ENCODE peak calls at places on chromosomes 1 and 21, in four cellular contexts. S is ACHN, R is occipital lobe, N is mesothelial cell of epicardium. A is an unnamed sample.
A peak's percentile ranks its signal among the peaks of the same experiment; 100 is the strongest.

GRCh38 chr1:29753771-29754607 is 517.7 kb downstream of the PTPRU start:
- DNase-seq in S (no peak), R (no peak), N (no peak), A (no peak)

GRCh38 chr1:47953661-47954060 is 43.5 kb downstream of the TRABD2B start:
- DNase-seq in S (no peak), R (no peak), N (no peak), A (no peak)

GRCh38 chr1:85174492-85174891 is 26.3 kb downstream of the SYDE2 start:
- DNase-seq in S (no peak), R (no peak), N (no peak), A (no peak)

GRCh38 chr1:169345500-169345899 is 22.1 kb downstream of the NME7 start:
- DNase-seq in S (no peak), R (no peak), N (no peak), A (no peak)

GRCh38 chr1:93080424-93080823 is 1.3 kb downstream of the MTF2 start:
- DNase-seq in S (peak; percentile 79), R (no peak), N (no peak), A (no peak)

GRCh38 chr1:167043752-167044488 is 46.3 kb downstream of the GPA33 start:
- DNase-seq in S (peak; percentile 87), R (peak; percentile 33), N (no peak), A (no peak)

GRCh38 chr1:35460796-35461195 is 96.4 kb downstream of the KIAA0319L start:
- DNase-seq in S (no peak), R (no peak), N (no peak), A (no peak)

GRCh38 chr1:211580303-211580687 is 1.3 kb upstream of the SLC30A1 start:
- DNase-seq in S (no peak), R (no peak), N (no peak), A (no peak)

GRCh38 chr1:78840447-78841251 is 165.9 kb downstream of the ADGRL4 start:
- DNase-seq in S (no peak), R (no peak), N (no peak), A (no peak)

GRCh38 chr1:212291505-212292134 is 6.4 kb downstream of the PPP2R5A start:
- DNase-seq in S (peak; percentile 81), R (no peak), N (no peak), A (no peak)

GRCh38 chr1:212545941-212546638 is 62.5 kb upstream of the ATF3 start:
- DNase-seq in S (no peak), R (no peak), N (no peak), A (no peak)

GRCh38 chr1:90579212-90579802 is 137.8 kb downstream of the BARHL2 start:
- DNase-seq in S (peak; percentile 44), R (no peak), N (no peak), A (no peak)

GRCh38 chr1:213127074-213127473 is 76.0 kb downstream of the RPS6KC1 start:
- DNase-seq in S (no peak), R (no peak), N (no peak), A (no peak)

GRCh38 chr21:34836933-34837505 is 168.2 kb downstream of the CLIC6 start:
- DNase-seq in S (no peak), R (no peak), N (no peak), A (no peak)

GRCh38 chr1:28173151-28173979 is 3.1 kb downstream of the PTAFR start:
- DNase-seq in S (no peak), R (no peak), N (no peak), A (peak; percentile 36)

GRCh38 chr1:71438626-71439025 is 357.8 kb upstream of the ZRANB2 start:
- DNase-seq in S (no peak), R (no peak), N (no peak), A (no peak)

GRCh38 chr1:229579101-229579651 is 20.7 kb upstream of the ABCB10 start:
- DNase-seq in S (no peak), R (peak; percentile 83), N (no peak), A (peak; percentile 60)

GRCh38 chr21:42833439-42833815 is 45.9 kb downstream of the WDR4 start:
- DNase-seq in S (peak; percentile 24), R (no peak), N (no peak), A (no peak)

GRCh38 chr1:248918126-248918525 is 12.1 kb downstream of the PGBD2 start:
- DNase-seq in S (no peak), R (no peak), N (no peak), A (no peak)

GRCh38 chr1:157155658-157156057 is 17.5 kb upstream of the ETV3 start:
- DNase-seq in S (no peak), R (no peak), N (no peak), A (no peak)

GRCh38 chr1:56563568-56563967 is 15.8 kb downstream of the PLPP3 start:
- DNase-seq in S (no peak), R (no peak), N (no peak), A (no peak)

GRCh38 chr1:38005195-38006007 is at the start of gene FHL3:
- DNase-seq in S (peak; percentile 60), R (no peak), N (peak; percentile 59), A (no peak)

GRCh38 chr1:185350027-185350442 is 33.0 kb upstream of the IVNS1ABP start:
- DNase-seq in S (no peak), R (no peak), N (no peak), A (no peak)

GRCh38 chr1:231317306-231318014 is 20.2 kb downstream of the EXOC8 start:
- DNase-seq in S (no peak), R (no peak), N (no peak), A (no peak)

GRCh38 chr1:154574715-154575114 is 7.1 kb downstream of the CHRNB2 start:
- DNase-seq in S (no peak), R (peak; percentile 54), N (no peak), A (peak; percentile 65)

GRCh38 chr1:162703708-162704107 is 71.4 kb downstream of the DDR2 start:
- DNase-seq in S (no peak), R (no peak), N (no peak), A (no peak)

GRCh38 chr1:234882898-234883297 is 245.7 kb downstream of the TOMM20 start:
- DNase-seq in S (no peak), R (no peak), N (no peak), A (no peak)

GRCh38 chr1:153352523-153352922 is 3.9 kb upstream of the PGLYRP4 start:
- DNase-seq in S (peak; percentile 67), R (peak; percentile 31), N (no peak), A (peak; percentile 2)

GRCh38 chr1:28144203-28145135 is 32.0 kb downstream of the PTAFR start:
- DNase-seq in S (peak; percentile 70), R (no peak), N (no peak), A (no peak)

GRCh38 chr1:26772687-26773086 is 15.1 kb upstream of the PIGV start:
- DNase-seq in S (peak; percentile 96), R (no peak), N (no peak), A (no peak)

GRCh38 chr1:228149341-228150020 is at the start of gene GJC2:
- DNase-seq in S (no peak), R (peak; percentile 21), N (peak; percentile 18), A (peak; percentile 73)

GRCh38 chr1:205263580-205264190 is 35.9 kb downstream of the TMCC2 start:
- DNase-seq in S (no peak), R (no peak), N (no peak), A (no peak)

GRCh38 chr1:225462714-225463574 is 35.1 kb upstream of the LBR start:
- DNase-seq in S (no peak), R (no peak), N (no peak), A (no peak)